ENCODE peak calls at places on chromosomes 4 and X, in eight cellular contexts. X is B cell, M is omental fat pad, P is lower lobe of right lung, Y is fibroblast of pulmonary artery, Q is upper lobe of right lung, Z is GM06990, S is left ventricle myocardium inferior. V is an unnamed sample.

GRCh38 chr4:13887010-13887409 is 259.5 kb upstream of the BOD1L1 start:
- DNase-seq in X (no peak), M (no peak), Q (no peak), P (no peak), Y (no peak), Z (no peak), S (no peak), V (no peak)

GRCh38 chrX:119181491-119181890 is 53.9 kb upstream of the KIAA1210 start:
- DNase-seq in S (no peak), P (no peak), Z (no peak), X (no peak), Y (peak), M (no peak), Q (no peak), V (no peak)

GRCh38 chrX:41781500-41781899 is 57.5 kb downstream of the GPR82 start:
- DNase-seq in X (peak), Z (no peak), P (no peak), M (no peak), Y (peak), Q (no peak), S (no peak), V (peak)

GRCh38 chr4:56799291-56799823 is 22.1 kb downstream of the SPINK2 start:
- DNase-seq in Z (no peak), P (no peak), M (no peak), X (no peak), Q (no peak), Y (no peak), S (no peak), V (no peak)

GRCh38 chr4:89357787-89358186 is 50.2 kb upstream of the GPRIN3 start:
- DNase-seq in X (no peak), S (no peak), Z (no peak), M (no peak), Y (peak), Q (no peak), P (no peak), V (no peak)

GRCh38 chr4:168797176-168797575 is 212.9 kb downstream of the CBR4 start:
- DNase-seq in Z (no peak), P (no peak), Y (peak), Q (no peak), M (no peak), S (no peak), X (no peak), V (no peak)

GRCh38 chr4:26048378-26048882 is 134.4 kb downstream of the SMIM20 start:
- DNase-seq in M (peak), Y (peak), P (no peak), S (peak), Q (no peak), Z (no peak), X (no peak), V (no peak)

GRCh38 chr4:88130544-88131305 is 27.7 kb downstream of the ABCG2 start:
- DNase-seq in Q (no peak), S (no peak), X (no peak), M (no peak), P (no peak), Z (no peak), Y (no peak), V (no peak)

GRCh38 chr4:4320528-4320927 is 30.5 kb downstream of the ZBTB49 start:
- DNase-seq in Q (peak), Z (no peak), M (no peak), P (no peak), X (no peak), S (no peak), Y (no peak), V (no peak)

GRCh38 chr4:16585053-16585452 is 313.4 kb downstream of the LDB2 start:
- DNase-seq in Y (no peak), P (no peak), Z (no peak), X (no peak), S (no peak), Q (no peak), M (no peak), V (no peak)

GRCh38 chr4:93299116-93299515 is 529.4 kb upstream of the ATOH1 start:
- DNase-seq in S (no peak), P (no peak), Z (no peak), Y (no peak), Q (no peak), M (no peak), X (no peak), V (peak)

GRCh38 chr4:4182835-4183568 is 43.7 kb downstream of the OTOP1 start:
- DNase-seq in M (no peak), Z (peak), Q (no peak), X (no peak), Y (peak), S (no peak), P (no peak), V (peak)

GRCh38 chr4:121226362-121226761 is 62.2 kb upstream of the TNIP3 start:
- DNase-seq in P (no peak), M (no peak), Z (no peak), X (no peak), Q (no peak), S (no peak), Y (no peak), V (no peak)

GRCh38 chrX:8728932-8729331 is 3.0 kb downstream of the ANOS1 start:
- DNase-seq in Y (no peak), M (no peak), Z (no peak), S (no peak), Q (peak), X (no peak), P (peak), V (no peak)

GRCh38 chr4:186596850-186597390 is 41.6 kb upstream of the MTNR1A start:
- DNase-seq in Y (no peak), X (no peak), Z (no peak), P (no peak), S (no peak), M (no peak), Q (no peak), V (no peak)

GRCh38 chrX:13001961-13002671 is 27.2 kb downstream of the TMSB4X start:
- DNase-seq in Y (no peak), P (no peak), Z (no peak), X (no peak), Q (no peak), S (no peak), M (no peak), V (no peak)

GRCh38 chr4:151727365-151727764 is 33.4 kb downstream of the GATB start:
- DNase-seq in Z (no peak), Y (no peak), Q (no peak), M (no peak), S (no peak), P (no peak), X (no peak), V (no peak)

GRCh38 chr4:11614426-11614825 is 185.7 kb upstream of the HS3ST1 start:
- DNase-seq in P (no peak), Y (no peak), Z (no peak), Q (no peak), M (no peak), X (no peak), S (no peak), V (no peak)

GRCh38 chrX:25726539-25726938 is 411.6 kb upstream of the MAGEB18 start:
- DNase-seq in Z (no peak), P (no peak), Y (no peak), S (no peak), M (no peak), X (no peak), Q (no peak), V (no peak)

GRCh38 chr4:83340692-83341343 is 6.2 kb upstream of the HPSE start:
- DNase-seq in Y (no peak), Z (no peak), X (no peak), S (no peak), P (no peak), M (no peak), Q (no peak), V (no peak)

GRCh38 chrX:102599950-102600579 is 750 bp downstream of the ARMCX5 start:
- DNase-seq in M (no peak), P (no peak), S (no peak), X (no peak), Y (peak), Z (no peak), Q (no peak), V (no peak)

GRCh38 chr4:6076391-6076790 is 58.2 kb upstream of the C4orf50 start:
- DNase-seq in Q (no peak), X (no peak), Z (no peak), P (no peak), Y (no peak), S (no peak), M (no peak), V (no peak)

GRCh38 chrX:44637282-44637681 is 94.6 kb upstream of the FUNDC1 start:
- DNase-seq in M (no peak), Q (no peak), Y (no peak), S (no peak), Z (no peak), P (no peak), X (no peak), V (no peak)

GRCh38 chr4:152972821-152973613 is 36.9 kb downstream of the FHDC1 start:
- DNase-seq in X (no peak), S (no peak), Z (no peak), P (no peak), Y (peak), Q (no peak), M (no peak), V (no peak)

GRCh38 chr4:120977435-120977997 is 55.0 kb upstream of the PRDM5 start:
- DNase-seq in M (no peak), Y (peak), P (no peak), S (no peak), X (no peak), Z (no peak), Q (no peak), V (peak)

GRCh38 chr4:118396881-118397666 is 44.3 kb upstream of the PRSS12 start:
- DNase-seq in X (no peak), Q (no peak), Y (no peak), S (no peak), Z (no peak), M (no peak), P (no peak), V (no peak)

GRCh38 chr4:3201718-3202702 is 46.9 kb upstream of the MSANTD1 start:
- DNase-seq in M (no peak), S (no peak), Y (no peak), Q (no peak), Z (peak), P (no peak), X (no peak), V (peak)

GRCh38 chr4:106809083-106809482 is 227.0 kb downstream of the DKK2 start:
- DNase-seq in Q (no peak), Y (peak), S (no peak), Z (no peak), P (no peak), X (no peak), M (no peak), V (no peak)

GRCh38 chrX:18354369-18355329 is at the start of gene SCML2:
- DNase-seq in M (no peak), P (peak), X (peak), Z (peak), Q (peak), S (peak), Y (peak), V (peak)

GRCh38 chr4:108172780-108173598 is 4.3 kb upstream of the LEF1 start:
- DNase-seq in S (no peak), X (peak), M (no peak), P (peak), Q (peak), Y (peak), Z (peak), V (peak)

GRCh38 chrX:119763175-119763574 is 4.8 kb downstream of the SOWAHD start:
- DNase-seq in P (no peak), M (no peak), Q (no peak), X (no peak), Y (peak), Z (no peak), S (no peak), V (no peak)

GRCh38 chr4:118280501-118281218 is 72.1 kb downstream of the PRSS12 start:
- DNase-seq in Q (no peak), P (no peak), X (no peak), Y (peak), Z (no peak), S (no peak), M (no peak), V (no peak)

GRCh38 chrX:130085551-130085986 is 24.7 kb downstream of the ELF4 start:
- DNase-seq in Y (peak), S (no peak), P (no peak), Z (no peak), X (no peak), M (no peak), Q (no peak), V (no peak)

GRCh38 chr4:39044364-39044946 is 12.2 kb upstream of the TMEM156 start:
- DNase-seq in Y (peak), Q (peak), P (peak), S (peak), M (peak), Z (peak), X (peak), V (peak)

GRCh38 chr4:140095694-140096482 is 58.1 kb downstream of the MAML3 start:
- DNase-seq in S (peak), M (no peak), Z (no peak), Y (peak), Q (no peak), P (peak), X (no peak), V (no peak)

GRCh38 chr4:22688236-22688635 is 4.5 kb upstream of the GBA3 start:
- DNase-seq in Q (no peak), X (no peak), M (no peak), Y (peak), P (no peak), Z (no peak), S (no peak), V (no peak)

GRCh38 chr4:22695917-22696316 is 3.2 kb downstream of the GBA3 start:
- DNase-seq in Z (no peak), Q (no peak), Y (no peak), S (no peak), P (no peak), X (no peak), M (no peak), V (no peak)

GRCh38 chr4:22689428-22689827 is 3.3 kb upstream of the GBA3 start:
- DNase-seq in Y (no peak), S (no peak), M (no peak), P (no peak), Q (no peak), X (no peak), Z (no peak), V (no peak)

GRCh38 chr4:22695011-22695410 is 2.3 kb downstream of the GBA3 start:
- DNase-seq in S (no peak), X (no peak), Z (no peak), M (no peak), Y (no peak), P (no peak), Q (no peak), V (no peak)

DNA sequence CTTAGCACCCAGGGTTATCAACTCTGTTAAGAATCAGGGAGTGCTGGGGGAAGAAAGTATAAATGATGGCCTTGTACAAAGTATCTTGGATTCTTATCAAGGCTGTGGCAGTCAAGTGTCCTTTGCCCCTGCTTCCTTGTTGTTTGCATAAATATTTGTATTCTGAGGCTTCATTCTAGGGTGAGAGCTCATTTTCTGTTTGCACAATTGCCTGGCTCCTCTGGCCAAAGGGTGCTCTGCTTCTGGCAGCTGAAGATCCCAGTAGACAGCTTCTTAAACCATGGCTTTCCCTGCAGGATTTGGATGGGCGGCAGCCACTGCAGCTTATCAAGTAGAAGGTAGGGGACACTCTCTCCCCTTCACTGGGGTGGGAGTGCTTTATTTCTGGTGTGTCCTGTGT is at the start of gene GBA3:
- DNase-seq in Z (no peak), X (no peak), S (no peak), P (no peak), Y (no peak), M (no peak), Q (no peak), V (no peak)
- TF ChIP-seq CTCF in Z (no peak), X (no peak), S (no peak), P (no peak), Y (no peak), M (no peak), Q (no peak), V (no peak)

DNA sequence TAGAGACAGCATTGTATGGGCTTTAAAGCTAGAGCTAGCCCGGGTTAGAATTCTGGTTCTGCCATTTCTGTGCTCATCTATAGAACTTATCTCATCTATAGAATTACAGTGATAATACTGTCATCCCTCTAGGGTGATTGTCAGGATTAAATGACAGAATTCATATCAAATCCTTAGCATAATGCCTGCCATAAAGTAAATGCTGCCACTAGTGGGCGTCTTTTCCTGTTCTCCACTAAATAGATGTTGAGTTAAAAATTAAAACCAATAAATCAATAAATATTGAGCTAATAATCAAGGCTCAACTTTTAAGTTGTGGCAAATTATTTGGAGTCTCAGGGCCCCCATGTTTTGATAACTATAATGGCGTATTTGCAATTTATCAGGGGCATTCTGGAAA is 19.7 kb downstream of the GRIA3 start:
- DNase-seq in Z (no peak), Q (no peak), M (no peak), S (no peak), P (no peak), Y (no peak), X (no peak), V (no peak)
- TF ChIP-seq CTCF in Z (peak), Q (no peak), M (no peak), S (no peak), P (no peak), Y (no peak), X (no peak), V (no peak)

GRCh38 chrX:15107367-15107988 is 162.4 kb downstream of the ASB9 start:
- DNase-seq in P (no peak), S (no peak), M (no peak), X (no peak), Q (no peak), Y (no peak), Z (no peak), V (no peak)
- TF ChIP-seq CTCF in P (no peak), S (no peak), M (no peak), X (no peak), Q (no peak), Y (no peak), Z (peak), V (peak)

DNA sequence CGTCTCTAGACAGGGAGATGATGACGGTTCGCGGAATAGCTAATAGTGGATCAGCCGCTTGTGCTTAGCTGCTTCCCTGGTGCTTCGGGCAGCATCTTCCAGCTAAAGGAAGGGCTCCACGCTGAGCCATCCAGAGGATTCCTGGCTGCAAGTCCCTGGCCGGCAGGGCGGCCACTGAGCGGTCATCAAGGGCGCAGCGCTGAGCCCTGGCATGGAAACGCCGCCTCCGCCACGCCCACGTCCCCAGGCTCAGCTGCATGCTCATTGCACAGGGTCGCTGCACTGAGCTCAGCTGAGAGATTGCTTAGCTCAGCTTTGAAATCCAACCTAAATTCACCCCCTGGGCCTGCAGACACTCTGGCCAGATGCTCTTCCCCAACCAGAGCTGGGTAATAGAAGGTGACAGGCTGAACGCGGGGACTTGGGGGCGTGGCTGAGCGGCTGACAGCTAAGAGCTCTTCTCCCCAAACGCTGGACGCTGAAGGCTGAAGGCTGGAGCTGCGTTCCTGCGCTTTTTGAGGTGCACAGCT is 118.2 kb upstream of the KIT start:
- DNase-seq in Y (peak), X (no peak), S (peak), P (peak), Q (peak), Z (no peak), M (no peak), V (no peak)
- TF ChIP-seq CTCF in Y (no peak), X (no peak), S (peak), P (no peak), Q (peak), Z (no peak), M (no peak), V (no peak)

DNA sequence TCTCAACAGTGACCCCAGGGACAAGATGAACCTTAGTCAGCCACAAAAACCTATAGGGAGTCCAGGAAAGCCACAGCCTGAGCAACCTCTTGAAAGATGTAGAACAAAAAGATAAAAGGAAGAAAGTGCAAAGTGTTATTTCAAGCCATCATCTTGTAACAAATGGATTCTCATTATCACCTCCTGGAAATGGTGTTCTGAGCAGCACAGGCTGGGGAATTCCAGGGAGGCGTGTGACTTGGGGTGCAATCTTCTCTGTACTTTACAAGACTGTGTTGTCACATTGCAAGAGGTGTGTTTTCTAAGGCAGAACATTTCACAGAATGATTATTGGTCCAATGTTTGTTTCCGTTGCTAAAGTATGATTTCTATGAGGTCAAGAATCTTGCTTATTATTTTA is 214.0 kb downstream of the DHRSX start:
- DNase-seq in Z (no peak), X (no peak), Y (no peak), M (no peak), P (no peak), S (no peak), Q (no peak), V (no peak)
- TF ChIP-seq CTCF in Z (no peak), X (no peak), Y (no peak), M (no peak), P (no peak), S (no peak), Q (no peak), V (no peak)

GRCh38 chrX:140318306-140318705 is 186.6 kb downstream of the SOX3 start:
- DNase-seq in Q (no peak), Y (no peak), S (no peak), P (no peak), Z (no peak), M (no peak), X (no peak), V (no peak)

GRCh38 chrX:140317462-140317861 is 187.4 kb downstream of the SOX3 start:
- DNase-seq in S (no peak), P (no peak), Z (no peak), Y (no peak), X (no peak), M (no peak), Q (no peak), V (no peak)
- TF ChIP-seq CTCF in S (no peak), P (no peak), Z (no peak), Y (no peak), X (no peak), M (no peak), Q (no peak), V (no peak)

V was measured in GM20000.